ENCODE peak calls at places on chromosome 7, in eight cellular contexts. X, N, Z, R, G, F, V and Y are unnamed samples.

GRCh38 chr7:84614821-84615506 is 420.4 kb upstream of the SEMA3A start:
- DNase-seq in X (no peak), N (no peak), Z (peak), R (peak), G (no peak), F (no peak), V (peak), Y (no peak)

GRCh38 chr7:77501165-77501515 is 36.0 kb upstream of the PTPN12 start:
- DNase-seq in X (no peak), N (no peak), Z (no peak), R (no peak), G (no peak), F (no peak), V (no peak), Y (no peak)

GRCh38 chr7:157926107-157926506 is 589.3 kb downstream of the DNAJB6 start:
- DNase-seq in X (no peak), N (no peak), Z (no peak), R (no peak), G (no peak), F (no peak), V (no peak), Y (no peak)

GRCh38 chr7:68309806-68310205 is 1288.5 kb upstream of the AUTS2 start:
- DNase-seq in X (no peak), N (no peak), Z (no peak), R (no peak), G (no peak), F (no peak), V (no peak), Y (no peak)

GRCh38 chr7:75038508-75038907 is 35.1 kb downstream of the RCC1L start:
- DNase-seq in X (no peak), N (no peak), Z (no peak), R (no peak), G (no peak), F (no peak), V (no peak), Y (no peak)

GRCh38 chr7:17939111-17939669 is 1.1 kb downstream of the SNX13 start:
- DNase-seq in X (peak), N (no peak), Z (peak), R (peak), G (peak), F (no peak), V (peak), Y (no peak)

GRCh38 chr7:149773446-149774236 is at the start of gene ZNF467:
- DNase-seq in X (peak), N (peak), Z (no peak), R (peak), G (no peak), F (peak), V (peak), Y (peak)

GRCh38 chr7:26868841-26869505 is 4.6 kb upstream of the SKAP2 start:
- DNase-seq in X (no peak), N (no peak), Z (peak), R (no peak), G (no peak), F (no peak), V (no peak), Y (no peak)

GRCh38 chr7:19754521-19755116 is 18.8 kb downstream of the TMEM196 start:
- DNase-seq in X (no peak), N (no peak), Z (peak), R (peak), G (peak), F (no peak), V (peak), Y (peak)

GRCh38 chr7:149599636-149600206 is 102.1 kb upstream of the ZNF746 start:
- DNase-seq in X (no peak), N (no peak), Z (no peak), R (no peak), G (no peak), F (no peak), V (no peak), Y (no peak)

GRCh38 chr7:44223362-44224114 is 22.8 kb downstream of the YKT6 start:
- DNase-seq in X (no peak), N (no peak), Z (no peak), R (no peak), G (peak), F (no peak), V (no peak), Y (peak)